ENCODE peak calls at places on chromosomes 3 and 15, in eight cellular contexts. I is CD14-positive monocyte, S is A549, L is AG09309, P is testis, U is stromal cell of bone marrow, W is GM12892, X is activated T-helper 1 cell treated with Interleukin-2 at 50 U/mL for 16 hours. J is an unnamed sample.

GRCh38 chr3:121626495-121626894 is 33.3 kb downstream of the FBXO40 start:
- DNase-seq in I (no peak), S (no peak), L (no peak), P (no peak), U (no peak), W (no peak), X (no peak), J (no peak)

GRCh38 chr3:40043444-40043755 is 234.0 kb downstream of the MYRIP start:
- DNase-seq in I (no peak), S (no peak), L (peak), P (no peak), U (no peak), W (no peak), X (no peak), J (no peak)

GRCh38 chr3:63354160-63354559 is 76.1 kb downstream of the SYNPR start:
- DNase-seq in I (no peak), S (no peak), L (no peak), P (no peak), U (no peak), W (no peak), X (no peak), J (no peak)

GRCh38 chr3:69012111-69012835 is 1.2 kb downstream of the EOGT start:
- DNase-seq in I (no peak), S (no peak), L (peak), P (peak), U (no peak), W (no peak), X (no peak), J (no peak)

GRCh38 chr3:49500408-49501257 is 30.6 kb downstream of the DAG1 start:
- DNase-seq in I (peak), S (peak), L (peak), P (peak), U (peak), W (no peak), X (no peak), J (no peak)

GRCh38 chr3:170038434-170039110 is 777 bp downstream of the GPR160 start:
- DNase-seq in I (peak), S (peak), L (no peak), P (no peak), U (no peak), W (peak), X (peak), J (no peak)

GRCh38 chr3:161042023-161042501 is 63.1 kb downstream of the B3GALNT1 start:
- DNase-seq in I (no peak), S (peak), L (no peak), P (no peak), U (no peak), W (peak), X (no peak), J (no peak)

GRCh38 chr3:98962189-98962930 is 60.9 kb upstream of the DCBLD2 start:
- DNase-seq in I (no peak), S (peak), L (no peak), P (no peak), U (peak), W (no peak), X (no peak), J (no peak)

GRCh38 chr3:66411436-66411835 is 89.4 kb downstream of the LRIG1 start:
- DNase-seq in I (no peak), S (no peak), L (no peak), P (no peak), U (no peak), W (no peak), X (no peak), J (no peak)

GRCh38 chr3:188165596-188165995 is 11.6 kb downstream of the LPP start:
- DNase-seq in I (no peak), S (peak), L (no peak), P (no peak), U (no peak), W (no peak), X (no peak), J (no peak)

GRCh38 chr15:90189781-90190467 is 11.2 kb upstream of the SEMA4B start:
- DNase-seq in I (no peak), S (no peak), L (no peak), P (no peak), U (no peak), W (no peak), X (no peak), J (no peak)

GRCh38 chr3:24401811-24402185 is 92.9 kb downstream of the THRB start:
- DNase-seq in I (no peak), S (no peak), L (no peak), P (no peak), U (no peak), W (no peak), X (no peak), J (no peak)

GRCh38 chr15:78691873-78692421 is 50.9 kb upstream of the CHRNB4 start:
- DNase-seq in I (no peak), S (no peak), L (no peak), P (no peak), U (no peak), W (no peak), X (no peak), J (no peak)